ENCODE peak calls at places on chromosome 7, in five cellular contexts. X, G, Z, Y and M are unnamed samples. For H3K4me1 and H3K36me3, the result is how much of the 10 kb centered on the place peaks cover.

GRCh38 chr7:30247546-30248386 is 36.6 kb upstream of the ZNRF2 start:
- DNase-seq in Y (no peak), X (peak), G (no peak), Z (no peak), M (no peak)

GRCh38 chr7:130961128-130961601 is 227.2 kb upstream of the KLF14 start:
- DNase-seq in Z (no peak), G (no peak), X (peak), Y (peak), M (no peak)

GRCh38 chr7:128410092-128410665 is 397 bp upstream of the IMPDH1 start:
- DNase-seq in Y (peak), X (peak), G (no peak), Z (no peak), M (no peak)

GRCh38 chr7:54839538-54840213 is 80.7 kb upstream of the SEC61G start:
- DNase-seq in Y (peak), G (peak), X (no peak), Z (peak), M (peak)

GRCh38 chr7:50476953-50477625 is 26.9 kb upstream of the FIGNL1 start:
- DNase-seq in G (no peak), X (no peak), Z (no peak), Y (no peak), M (no peak)

GRCh38 chr7:148852272-148852671 is 31.8 kb downstream of the EZH2 start:
- DNase-seq in Y (no peak), G (no peak), X (no peak), Z (no peak), M (no peak)

GRCh38 chr7:79789584-79790345 is 336.3 kb upstream of the MAGI2 start:
- DNase-seq in Y (peak), X (no peak), Z (no peak), G (no peak), M (no peak)

GRCh38 chr7:86963599-86964230 is 95.7 kb downstream of the ELAPOR2 start:
- DNase-seq in G (no peak), Y (peak), X (no peak), Z (no peak), M (no peak)

GRCh38 chr7:92727755-92728154 is 108.6 kb downstream of the CDK6 start:
- DNase-seq in G (no peak), Y (peak), Z (no peak), X (no peak), M (no peak)

GRCh38 chr7:106870983-106871410 is 5.9 kb downstream of the PIK3CG start:
- DNase-seq in X (peak), Z (no peak), G (no peak), Y (peak), M (no peak)

GRCh38 chr7:128777156-128778123 is 1.8 kb upstream of the OPN1SW start:
- DNase-seq in Z (no peak), Y (peak), X (no peak), G (no peak), M (no peak)

GRCh38 chr7:117283779-117284178 is 39.1 kb downstream of the WNT2 start:
- DNase-seq in X (no peak), G (no peak), Y (no peak), Z (no peak), M (no peak)

GRCh38 chr7:68537228-68538071 is 1060.8 kb upstream of the AUTS2 start:
- DNase-seq in Y (no peak), G (no peak), X (no peak), Z (no peak), M (no peak)

GRCh38 chr7:70849580-70850235 is 282.2 kb upstream of the GALNT17 start:
- DNase-seq in X (peak), G (no peak), Y (no peak), Z (no peak), M (no peak)

GRCh38 chr7:140604760-140605159 is 35.9 kb downstream of the DENND2A start:
- DNase-seq in Z (no peak), Y (peak), G (no peak), X (no peak), M (no peak)

GRCh38 chr7:55130554-55131198 is 111.9 kb downstream of the EGFR start:
- DNase-seq in X (no peak), G (peak), Z (peak), Y (peak), M (no peak)

GRCh38 chr7:130071701-130072622 is 1.6 kb downstream of the KLHDC10 start:
- DNase-seq in X (peak), Y (peak), G (no peak), Z (peak), M (peak)

GRCh38 chr7:157238087-157238486 is 98.7 kb upstream of the DNAJB6 start:
- DNase-seq in G (no peak), X (no peak), Y (no peak), Z (no peak), M (no peak)

GRCh38 chr7:90488220-90488619 is 18.8 kb downstream of the PTTG1IP2 start:
- DNase-seq in Y (no peak), G (no peak), X (no peak), Z (no peak), M (no peak)

GRCh38 chr7:132950685-132951084 is 131.2 kb downstream of the CHCHD3 start:
- DNase-seq in Z (no peak), X (no peak), Y (no peak), G (no peak), M (no peak)

GRCh38 chr7:11767148-11767547 is 64.8 kb downstream of the THSD7A start:
- DNase-seq in G (no peak), X (no peak), Y (peak), Z (no peak), M (no peak)

GRCh38 chr7:26930201-26930600 is 65.8 kb upstream of the SKAP2 start:
- DNase-seq in Y (no peak), Z (no peak), X (no peak), G (no peak), M (no peak)

GRCh38 chr7:24576171-24577052 is 3.2 kb downstream of the PALS2 start:
- DNase-seq in X (peak), Z (no peak), G (no peak), Y (peak), M (peak)

GRCh38 chr7:78587443-78588044 is 789.0 kb downstream of the PHTF2 start:
- DNase-seq in Y (no peak), G (no peak), Z (no peak), X (peak), M (no peak)

GRCh38 chr7:133023370-133024075 is 58.4 kb downstream of the CHCHD3 start:
- DNase-seq in G (no peak), Z (no peak), X (no peak), Y (peak), M (no peak)

GRCh38 chr7:54833021-54833467 is 74.0 kb upstream of the SEC61G start:
- DNase-seq in X (no peak), Z (no peak), Y (peak), G (no peak), M (no peak)

GRCh38 chr7:27091125-27091524 is 4.7 kb downstream of the HOXA1 start:
- DNase-seq in G (no peak), X (no peak), Z (no peak), Y (no peak), M (no peak)

GRCh38 chr7:73701357-73701995 is 18.0 kb downstream of the STX1A start:
- DNase-seq in G (no peak), Z (no peak), X (peak), Y (peak), M (no peak)

GRCh38 chr7:106679153-106679931 is 18.4 kb upstream of the CCDC71L start:
- DNase-seq in G (no peak), Y (peak), X (peak), Z (no peak), M (no peak)

GRCh38 chr7:26653430-26653911 is 210.9 kb downstream of the SKAP2 start:
- DNase-seq in Y (no peak), G (no peak), Z (no peak), X (no peak), M (peak)

GRCh38 chr7:108244110-108244509 is 113.9 kb upstream of the LAMB4 start:
- DNase-seq in Z (no peak), X (no peak), G (no peak), Y (no peak), M (no peak)

GRCh38 chr7:5408777-5409176 is 14.9 kb downstream of the TNRC18 start:
- DNase-seq in G (no peak), X (no peak), Z (no peak), Y (peak), M (no peak)

GRCh38 chr7:74178632-74179031 is 4.5 kb downstream of the EIF4H start:
- DNase-seq in G (no peak), Y (peak), Z (no peak), X (no peak), M (no peak)

GRCh38 chr7:72286486-72286885 is 125.7 kb downstream of the CALN1 start:
- DNase-seq in G (no peak), Y (no peak), Z (no peak), X (no peak), M (no peak)

GRCh38 chr7:124364283-124364682 is 331.4 kb upstream of the TMEM229A start:
- DNase-seq in X (no peak), Z (no peak), G (no peak), Y (no peak), M (no peak)

DNA sequence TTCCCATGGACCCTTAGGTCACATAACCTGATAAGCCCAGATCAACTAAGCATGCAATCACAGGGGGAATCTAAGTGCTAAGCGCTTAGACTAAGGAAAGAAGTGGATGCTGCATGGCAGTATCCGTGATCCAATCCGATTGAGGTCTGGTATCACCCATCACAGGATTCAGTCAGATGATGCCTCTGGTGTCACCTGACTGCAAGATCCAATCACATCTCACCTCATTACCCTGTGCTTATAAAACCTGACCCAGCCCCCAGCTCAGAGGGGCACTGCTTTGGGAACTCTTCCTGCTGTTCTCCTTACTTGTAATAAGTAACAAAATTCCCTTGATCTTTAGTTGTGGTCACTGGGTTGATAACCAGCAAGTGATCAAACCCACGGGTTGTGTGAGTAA is 84.7 kb upstream of the TMEM168 start:
- DNase-seq in X (no peak), Y (peak), G (no peak), Z (no peak), M (no peak)
- H3K4me1 ChIP-seq in X (under half), Y (under half), G (under half), Z (under half), M (under half)

GRCh38 chr7:125424721-125425120 is 495.1 kb upstream of the POT1 start:
- DNase-seq in Y (no peak), Z (no peak), X (no peak), G (no peak), M (no peak)
- H3K27ac ChIP-seq in Y (no peak), Z (no peak), X (no peak), G (no peak), M (no peak)

GRCh38 chr7:151215396-151215795 is 5.1 kb upstream of the H2BK1 start:
- DNase-seq in G (no peak), Y (no peak), X (no peak), Z (no peak), M (no peak)
- H3K36me3 ChIP-seq in G (half or more), Y (under half), X (under half), Z (under half), M (under half)

GRCh38 chr7:22725585-22725984 is 1.4 kb upstream of the IL6 start:
- DNase-seq in Y (peak), Z (no peak), G (no peak), X (peak), M (no peak)
- H3K4me1 ChIP-seq in Y (under half), Z (under half), G (half or more), X (under half), M (under half)

GRCh38 chr7:32158076-32158475 is 87.9 kb upstream of the PDE1C start:
- DNase-seq in Z (peak), X (no peak), Y (peak), G (no peak), M (no peak)

GRCh38 chr7:32153006-32153405 is 82.8 kb upstream of the PDE1C start:
- DNase-seq in Y (no peak), Z (no peak), X (no peak), G (no peak), M (no peak)

GRCh38 chr7:32154797-32155196 is 84.6 kb upstream of the PDE1C start:
- DNase-seq in Y (peak), Z (peak), X (no peak), G (no peak), M (no peak)

GRCh38 chr7:32152576-32152975 is 82.4 kb upstream of the PDE1C start:
- DNase-seq in X (no peak), G (no peak), Y (no peak), Z (no peak), M (no peak)

DNA sequence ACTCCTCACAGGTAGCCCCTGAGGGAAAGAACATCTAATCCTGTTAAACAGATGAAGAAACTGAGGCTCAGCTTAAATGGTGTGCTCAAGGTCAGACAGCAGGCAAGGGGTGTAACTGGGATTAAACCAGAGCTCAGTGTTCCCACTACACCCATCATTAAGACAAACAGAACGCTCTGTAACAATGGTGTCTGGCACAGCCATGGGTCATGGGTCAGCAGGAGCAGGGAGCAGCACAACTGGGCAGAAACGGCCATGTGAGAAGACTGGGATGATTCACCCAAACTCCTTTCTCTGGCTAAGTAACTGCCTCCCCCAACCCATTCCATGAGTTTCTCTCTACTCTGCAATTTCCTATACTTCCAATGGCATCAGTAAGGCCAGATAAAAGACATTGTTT is 85.5 kb upstream of the PDE1C start:
- DNase-seq in G (no peak), Z (no peak), X (no peak), Y (peak), M (no peak)
- H3K27ac ChIP-seq in G (no peak), Z (no peak), X (no peak), Y (no peak), M (no peak)

DNA sequence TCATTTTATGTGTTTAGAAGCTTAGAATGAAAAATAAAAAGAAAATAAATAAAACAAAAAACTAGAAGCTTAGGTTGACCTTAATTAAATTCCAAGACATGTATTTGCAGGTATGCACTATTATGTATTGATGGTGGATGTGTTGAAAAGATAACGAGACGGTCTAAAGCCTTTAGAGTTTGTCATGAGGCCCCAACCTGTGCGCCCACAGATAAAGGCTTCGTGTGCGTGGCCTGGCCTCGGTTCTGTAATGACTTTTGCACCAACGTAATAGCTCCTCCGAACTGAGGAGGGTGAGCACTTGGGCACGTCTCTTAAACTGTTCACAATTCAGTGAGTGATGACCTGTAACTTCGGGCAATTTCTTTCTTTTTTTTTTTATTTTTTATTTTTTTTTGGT is 43.7 kb upstream of the NCAPG2 start:
- DNase-seq in X (no peak), G (no peak), Z (no peak), Y (no peak), M (no peak)
- H3K36me3 ChIP-seq in X (under half), G (half or more), Z (under half), Y (under half), M (under half)

DNA sequence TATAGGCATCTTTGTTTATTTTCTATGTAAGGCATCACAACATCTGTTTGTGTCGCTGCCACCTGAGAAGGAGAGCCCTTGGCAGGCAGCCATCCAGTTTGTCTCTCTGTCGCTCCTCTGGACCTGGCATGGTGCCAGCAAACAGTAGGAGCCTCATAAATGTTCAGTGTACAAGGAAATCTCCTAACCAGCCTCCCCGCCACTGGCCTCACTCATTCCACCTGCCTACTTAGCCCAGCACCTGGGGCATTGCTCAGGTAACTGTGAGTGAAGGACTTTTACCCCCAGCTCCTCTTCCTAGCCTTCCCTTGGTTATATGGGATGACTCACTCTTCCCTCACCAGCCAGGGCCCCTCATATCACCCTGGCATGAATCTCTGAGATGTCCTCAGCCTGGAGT is 61.7 kb upstream of the NPTX2 start:
- DNase-seq in Y (no peak), G (no peak), Z (no peak), X (no peak), M (no peak)
- H3K4me1 ChIP-seq in Y (under half), G (under half), Z (under half), X (under half), M (under half)

GRCh38 chr7:101717986-101718746 is 89.1 kb upstream of the MYL10 start:
- DNase-seq in Z (no peak), X (no peak), Y (peak), G (peak), M (no peak)
- H3K27ac ChIP-seq in Z (no peak), X (no peak), Y (no peak), G (peak), M (no peak)

GRCh38 chr7:44215531-44215930 is 14.8 kb downstream of the YKT6 start:
- DNase-seq in G (no peak), Z (no peak), X (no peak), Y (no peak), M (no peak)

GRCh38 chr7:44216019-44216418 is 15.2 kb downstream of the YKT6 start:
- DNase-seq in G (no peak), X (no peak), Y (no peak), Z (no peak), M (peak)

GRCh38 chr7:44213206-44213871 is 12.6 kb downstream of the YKT6 start:
- DNase-seq in X (no peak), G (no peak), Y (no peak), Z (no peak), M (peak)

GRCh38 chr7:44212581-44213184 is 11.9 kb downstream of the YKT6 start:
- DNase-seq in G (no peak), Z (no peak), X (no peak), Y (no peak), M (no peak)

DNA sequence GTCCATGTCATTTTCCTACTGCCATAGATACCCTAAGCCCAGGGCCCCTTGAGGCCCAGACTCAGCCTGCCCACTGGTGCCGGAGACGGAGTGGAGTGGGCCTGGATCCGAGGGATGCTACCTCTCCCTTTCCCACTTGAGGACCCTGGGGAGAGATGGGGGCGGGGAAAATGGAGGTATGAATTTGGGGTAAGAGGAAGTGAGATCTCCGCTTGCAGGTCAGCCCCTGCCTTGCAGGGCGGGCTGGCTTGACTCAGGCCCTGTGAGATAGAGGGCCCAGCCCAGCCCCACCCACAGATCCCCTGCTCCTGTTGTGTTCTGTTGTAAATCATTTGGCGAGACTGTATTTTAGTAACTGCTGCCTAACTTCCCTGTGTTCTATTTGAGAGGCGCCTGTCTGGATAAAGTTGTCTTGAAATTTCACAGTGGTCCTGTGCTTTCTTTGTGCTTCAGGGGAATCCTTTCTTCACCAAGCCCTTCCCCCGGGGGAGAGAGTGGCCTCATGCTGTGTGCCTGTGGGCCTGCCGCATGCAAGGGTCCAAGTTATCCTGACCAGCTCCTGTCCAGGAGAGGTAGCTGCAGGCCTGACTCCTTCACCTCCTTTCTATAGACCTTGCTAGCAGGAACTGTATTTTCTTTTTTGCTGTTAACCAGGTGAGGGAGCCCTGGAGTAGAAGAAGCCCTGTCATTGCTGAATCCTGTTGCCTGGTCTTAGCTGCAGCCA is 13.3 kb downstream of the YKT6 start:
- DNase-seq in Z (no peak), X (peak), Y (peak), G (no peak), M (no peak)
- H3K36me3 ChIP-seq in Z (under half), X (under half), Y (under half), G (half or more), M (under half)